ENCODE peak calls at places on chromosomes 5 and 9, in four cellular contexts. V, O, T and L are unnamed samples.

GRCh38 chr9:886886-887285 is 45.4 kb downstream of the DMRT1 start:
- DNase-seq in T (no peak), O (no peak), V (no peak), L (no peak)

GRCh38 chr5:37015795-37016666 is 139.5 kb downstream of the NIPBL start:
- DNase-seq in O (no peak), T (no peak), V (no peak), L (no peak)

GRCh38 chr5:156402387-156402921 is 75.5 kb downstream of the SGCD start:
- DNase-seq in T (no peak), O (no peak), V (no peak), L (no peak)

GRCh38 chr5:142253938-142254895 is 70.6 kb downstream of the SPRY4 start:
- DNase-seq in T (no peak), V (no peak), O (no peak), L (no peak)

GRCh38 chr5:121350493-121350892 is 501.2 kb upstream of the FTMT start:
- DNase-seq in T (no peak), O (no peak), V (no peak), L (no peak)

GRCh38 chr9:136995772-136996308 is 528 bp downstream of the CLIC3 start:
- DNase-seq in V (no peak), O (no peak), T (no peak), L (no peak)

GRCh38 chr5:100623719-100624118 is 88.5 kb downstream of the FAM174A start:
- DNase-seq in T (no peak), V (no peak), O (no peak), L (no peak)

GRCh38 chr5:164233796-164234195 is 728.4 kb downstream of the MAT2B start:
- DNase-seq in V (no peak), O (no peak), T (no peak), L (no peak)

GRCh38 chr9:127064335-127064734 is 58.1 kb downstream of the ANGPTL2 start:
- DNase-seq in V (no peak), T (no peak), O (no peak), L (no peak)

GRCh38 chr9:127065592-127065991 is 56.8 kb downstream of the ANGPTL2 start:
- DNase-seq in V (no peak), T (no peak), O (no peak), L (no peak)

GRCh38 chr9:127066060-127066774 is 56.2 kb downstream of the ANGPTL2 start:
- DNase-seq in V (no peak), O (no peak), T (no peak), L (no peak)

GRCh38 chr9:127067603-127068220 is 54.7 kb downstream of the ANGPTL2 start:
- DNase-seq in T (no peak), O (no peak), V (peak), L (no peak)

GRCh38 chr9:127066775-127067111 is 55.7 kb downstream of the ANGPTL2 start:
- DNase-seq in O (no peak), V (no peak), T (no peak), L (no peak)
- TF ChIP-seq TCF7L2 in O (no peak), V (no peak), T (no peak), L (no peak)

DNA sequence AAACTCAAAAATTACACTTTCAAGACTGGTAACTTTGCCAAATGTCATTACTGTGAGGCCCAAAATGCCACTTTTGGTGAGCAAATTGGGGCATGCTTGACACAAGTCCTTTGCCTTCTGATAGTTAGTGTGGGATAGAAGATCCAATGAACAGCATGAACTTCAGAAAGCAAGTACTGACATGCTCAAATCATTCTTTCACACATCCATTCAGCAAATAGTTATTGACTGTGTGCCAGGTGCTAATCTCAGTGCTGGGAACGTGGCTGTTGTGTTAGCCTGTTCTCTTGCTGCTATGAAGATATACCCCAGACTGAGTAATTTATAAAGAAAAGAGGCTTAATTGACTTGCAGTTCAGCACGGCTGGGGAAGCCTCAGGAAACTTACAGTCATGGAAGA is 247.0 kb downstream of the CHSY3 start:
- DNase-seq in V (no peak), T (no peak), O (no peak), L (no peak)
- H3K27ac ChIP-seq in V (no peak), T (no peak), O (no peak), L (no peak)

GRCh38 chr9:20478780-20479179 is 143.5 kb downstream of the MLLT3 start:
- DNase-seq in O (no peak), V (no peak), T (peak), L (no peak)
- TF ChIP-seq CTCF in O (no peak), V (no peak), T (peak), L (no peak)

DNA sequence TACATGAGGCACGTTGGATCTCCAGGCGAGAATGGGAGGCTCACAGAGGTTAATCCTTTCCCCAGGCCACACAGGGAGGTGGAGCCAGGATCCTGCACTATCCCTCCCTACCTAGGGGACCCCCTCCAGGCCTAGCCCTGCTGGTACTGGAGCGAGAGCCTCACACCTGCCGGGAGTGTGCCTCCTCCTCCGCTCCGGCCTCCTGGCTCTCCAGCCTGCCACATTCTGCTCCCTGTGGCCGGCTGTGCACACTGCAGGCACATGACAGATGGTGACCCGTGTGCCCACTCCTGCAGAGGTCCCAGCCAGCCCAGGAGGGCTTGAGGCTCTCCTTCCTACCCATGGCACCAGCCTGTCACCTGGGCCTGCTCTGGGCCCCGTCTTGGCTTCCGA is 93.4 kb downstream of the RXRA start:
- DNase-seq in T (no peak), V (no peak), O (peak), L (no peak)
- TF ChIP-seq TCF7L2 in T (no peak), V (no peak), O (no peak), L (no peak)

DNA sequence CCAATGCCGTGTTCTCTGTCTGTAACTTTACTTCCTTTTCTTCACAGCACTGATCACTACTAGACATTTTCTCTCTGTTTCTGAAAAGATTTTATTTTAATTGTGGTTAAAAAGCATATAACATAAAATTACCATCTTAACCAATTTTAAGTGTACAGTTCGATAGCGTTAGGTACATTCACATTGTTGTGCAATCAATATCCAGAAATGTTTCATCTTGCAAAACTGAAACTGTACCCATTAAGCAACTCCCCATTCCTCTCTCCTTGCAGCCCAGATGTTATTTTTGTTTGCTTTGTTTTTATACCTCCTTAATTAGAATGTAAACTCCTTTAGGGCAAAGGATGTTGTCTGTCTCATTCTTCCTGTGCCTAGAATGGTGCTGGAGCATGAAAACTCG is 47.5 kb downstream of the COL27A1 start:
- DNase-seq in T (no peak), O (no peak), V (no peak), L (no peak)
- H3K27ac ChIP-seq in T (no peak), O (no peak), V (no peak), L (no peak)

DNA sequence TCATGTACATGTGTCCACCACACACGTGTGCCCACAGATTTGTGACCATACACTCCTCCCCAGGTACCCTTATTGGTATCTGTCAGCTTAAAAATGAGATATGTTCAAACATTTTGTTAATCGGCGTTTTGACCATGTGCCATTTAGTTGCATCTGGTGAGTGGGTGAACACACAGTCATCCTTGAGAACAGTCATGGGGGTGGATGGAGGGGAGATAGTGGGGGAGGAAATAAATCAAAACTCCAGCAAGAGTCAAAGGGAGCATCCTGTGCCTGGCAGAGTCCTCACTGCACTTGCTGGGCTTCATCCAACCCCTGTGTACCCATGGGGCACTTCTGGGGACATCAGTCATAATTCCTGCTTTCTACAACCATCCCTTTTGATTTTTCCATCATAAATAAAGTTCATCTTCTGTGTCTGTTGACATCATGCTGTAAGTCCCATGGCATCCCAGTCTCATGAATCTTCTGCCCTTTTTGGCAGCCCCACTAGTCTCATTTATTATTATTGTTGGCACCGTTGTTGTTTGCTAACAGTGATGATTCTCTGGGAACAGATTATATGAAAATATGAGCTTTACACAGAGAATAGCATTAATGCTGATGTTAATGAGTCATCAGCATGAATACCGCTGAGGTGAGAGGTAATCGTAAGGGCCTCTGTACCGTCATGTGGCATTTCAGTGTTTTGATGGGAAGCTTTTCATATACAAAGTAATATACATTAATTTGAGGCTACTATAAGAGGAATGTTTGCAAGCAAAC is 24.4 kb upstream of the CLK4 start:
- DNase-seq in T (no peak), V (no peak), O (no peak), L (no peak)
- TF ChIP-seq CTCF in T (no peak), V (no peak), O (no peak), L (no peak)

DNA sequence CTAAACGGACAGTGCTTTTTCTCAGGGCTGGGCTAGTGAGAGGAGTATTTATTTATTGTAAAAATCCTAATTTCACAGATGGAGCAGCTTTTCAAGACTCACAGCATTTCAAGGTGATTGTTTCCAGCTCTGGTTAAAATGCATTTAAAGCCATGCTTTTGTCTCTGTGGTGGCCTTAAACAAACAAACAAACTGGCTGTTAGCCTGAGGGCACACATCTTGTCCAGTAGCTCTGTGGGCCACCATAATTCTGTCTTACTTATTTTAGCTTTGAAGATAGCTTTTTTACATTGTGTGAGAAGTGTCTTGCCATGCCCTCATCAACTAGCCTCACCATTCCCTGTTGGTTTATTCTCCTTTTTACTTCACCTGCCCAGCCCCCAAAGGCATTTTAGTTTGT is 218.2 kb downstream of the PSAT1 start:
- DNase-seq in O (no peak), V (no peak), T (no peak), L (no peak)
- TF ChIP-seq TCF7L2 in O (no peak), V (no peak), T (no peak), L (no peak)

DNA sequence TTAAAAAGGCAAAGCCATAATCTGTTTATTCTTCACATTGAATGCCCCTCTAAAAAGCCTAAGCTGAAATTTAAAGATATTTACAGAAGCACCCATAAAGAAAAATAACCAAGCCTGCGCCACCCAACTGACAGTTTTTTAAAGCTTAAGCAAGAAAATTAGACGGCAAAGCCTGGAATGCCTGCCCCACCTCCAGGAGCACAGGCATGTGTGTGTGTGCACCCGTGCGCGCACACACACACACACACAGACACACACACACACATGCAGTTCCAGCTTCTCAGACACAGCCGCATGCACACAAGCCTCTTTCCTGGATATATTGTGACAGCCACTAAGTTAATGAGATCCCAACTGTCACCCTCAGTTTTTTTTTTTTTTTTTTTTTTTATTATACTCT is 88.2 kb downstream of the FRMD3 start:
- DNase-seq in V (no peak), T (no peak), O (no peak), L (no peak)
- H3K27ac ChIP-seq in V (no peak), T (no peak), O (no peak), L (peak)

GRCh38 chr9:107637421-107638420 is 148.2 kb upstream of the KLF4 start:
- DNase-seq in V (no peak), T (no peak), O (no peak), L (no peak)
- TF ChIP-seq CTCF in V (no peak), T (no peak), O (no peak), L (no peak)

GRCh38 chr9:37371565-37372464 is 50.7 kb upstream of the GRHPR start:
- DNase-seq in V (no peak), T (no peak), O (no peak), L (no peak)
- TF ChIP-seq TCF7L2 in V (no peak), T (no peak), O (no peak), L (no peak)